ENCODE peak calls at places on chromosomes 13 and 19, in four cellular contexts. T is foreskin fibroblast, O is stomach, I is kidney. W is an unnamed sample.

GRCh38 chr19:31421856-31422255 is 72.6 kb upstream of the TSHZ3 start:
- DNase-seq in O (no peak), I (no peak), T (no peak), W (no peak)

GRCh38 chr13:50055454-50055853 is 40.2 kb downstream of the KCNRG start:
- DNase-seq in T (no peak), I (no peak), O (no peak), W (no peak)

GRCh38 chr19:2983351-2984195 is 6.2 kb downstream of the TLE6 start:
- DNase-seq in T (no peak), I (peak; percentile 93), O (no peak), W (peak; percentile 79)

GRCh38 chr13:98489446-98490194 is 87.3 kb downstream of the STK24 start:
- DNase-seq in T (no peak), I (no peak), O (no peak), W (no peak)

GRCh38 chr19:14078406-14078805 is 5.8 kb downstream of the MISP3 start:
- DNase-seq in I (no peak), T (no peak), O (no peak), W (no peak)

GRCh38 chr19:35270381-35270811 is 1.6 kb downstream of the USF2 start:
- DNase-seq in I (no peak), O (no peak), T (no peak), W (no peak)

GRCh38 chr13:35600137-35600536 is 123.6 kb upstream of the MAB21L1 start:
- DNase-seq in T (no peak), I (no peak), O (no peak), W (no peak)

GRCh38 chr13:112204376-112204775 is 137.4 kb downstream of the SOX1 start:
- DNase-seq in T (no peak), O (no peak), I (no peak), W (no peak)

GRCh38 chr13:27038323-27038722 is 133.3 kb downstream of the USP12 start:
- DNase-seq in I (no peak), O (no peak), T (peak; percentile 48), W (no peak)

GRCh38 chr13:100537951-100538462 is 50.6 kb downstream of the GGACT start:
- DNase-seq in T (no peak), I (no peak), O (no peak), W (peak; percentile 34)

GRCh38 chr19:41595258-41595889 is 19.4 kb downstream of the CEACAM21 start:
- DNase-seq in T (peak; percentile 73), O (peak; percentile 53), I (no peak), W (no peak)

GRCh38 chr13:51270606-51271005 is 48.4 kb downstream of the FAM124A start:
- DNase-seq in T (no peak), O (no peak), I (no peak), W (no peak)

GRCh38 chr19:5147971-5148793 is 179.3 kb downstream of the KDM4B start:
- DNase-seq in O (no peak), I (peak; percentile 65), T (no peak), W (no peak)

GRCh38 chr19:43624933-43625332 is 5.5 kb upstream of the ZNF428 start:
- DNase-seq in I (peak; percentile 82), T (no peak), O (peak; percentile 70), W (no peak)

GRCh38 chr19:6767081-6767356 is 216 bp downstream of the SH2D3A start:
- DNase-seq in T (no peak), O (no peak), I (no peak), W (no peak)

GRCh38 chr19:41702208-41702651 is 6.2 kb upstream of the CEACAM5 start:
- DNase-seq in T (no peak), I (no peak), O (no peak), W (no peak)

GRCh38 chr19:43380008-43380407 is 26.5 kb downstream of the CD177 start:
- DNase-seq in O (no peak), T (no peak), I (no peak), W (no peak)

GRCh38 chr19:41977916-41978315 is 16.1 kb downstream of the ATP1A3 start:
- DNase-seq in I (no peak), T (no peak), O (no peak), W (no peak)

GRCh38 chr13:30299746-30300145 is 7.6 kb downstream of the KATNAL1 start:
- DNase-seq in I (no peak), T (no peak), O (no peak), W (no peak)

GRCh38 chr13:31321457-31321856 is 121.7 kb downstream of the B3GLCT start:
- DNase-seq in I (no peak), O (no peak), T (no peak), W (no peak)

GRCh38 chr13:23876265-23876664 is 12.9 kb downstream of the MIPEP start:
- DNase-seq in O (no peak), T (no peak), I (no peak), W (no peak)

GRCh38 chr13:101065314-101065713 is 351.0 kb downstream of the NALCN start:
- DNase-seq in I (peak; percentile 39), O (no peak), T (peak; percentile 12), W (no peak)

GRCh38 chr19:49587227-49587626 is 3.8 kb upstream of the PRR12 start:
- DNase-seq in T (no peak), O (no peak), I (no peak), W (no peak)

GRCh38 chr13:112032186-112032835 is 34.6 kb upstream of the SOX1 start:
- DNase-seq in O (no peak), T (peak; percentile 10), I (no peak), W (no peak)

GRCh38 chr13:100323937-100324336 is 235.0 kb downstream of the PCCA start:
- DNase-seq in T (no peak), I (no peak), O (no peak), W (no peak)

GRCh38 chr13:28423010-28423409 is 71.9 kb downstream of the FLT1 start:
- DNase-seq in O (no peak), T (no peak), I (no peak), W (no peak)

GRCh38 chr13:105655046-105655445 is 880.4 kb downstream of the EFNB2 start:
- DNase-seq in I (no peak), T (peak; percentile 48), O (no peak), W (no peak)

GRCh38 chr19:49155005-49155826 is at the start of gene HRC:
- DNase-seq in O (no peak), T (no peak), I (peak; percentile 91), W (no peak)

GRCh38 chr19:51158474-51159129 is 16.5 kb downstream of the SIGLEC7 start:
- DNase-seq in I (no peak), O (peak; percentile 55), T (peak; percentile 3), W (no peak)

GRCh38 chr19:14775855-14776254 is 2.5 kb downstream of the ADGRE2 start:
- DNase-seq in I (peak; percentile 69), O (peak; percentile 30), T (no peak), W (no peak)

GRCh38 chr13:38582133-38582532 is 104.7 kb upstream of the FREM2 start:
- DNase-seq in T (peak; percentile 8), O (no peak), I (no peak), W (no peak)

DNA sequence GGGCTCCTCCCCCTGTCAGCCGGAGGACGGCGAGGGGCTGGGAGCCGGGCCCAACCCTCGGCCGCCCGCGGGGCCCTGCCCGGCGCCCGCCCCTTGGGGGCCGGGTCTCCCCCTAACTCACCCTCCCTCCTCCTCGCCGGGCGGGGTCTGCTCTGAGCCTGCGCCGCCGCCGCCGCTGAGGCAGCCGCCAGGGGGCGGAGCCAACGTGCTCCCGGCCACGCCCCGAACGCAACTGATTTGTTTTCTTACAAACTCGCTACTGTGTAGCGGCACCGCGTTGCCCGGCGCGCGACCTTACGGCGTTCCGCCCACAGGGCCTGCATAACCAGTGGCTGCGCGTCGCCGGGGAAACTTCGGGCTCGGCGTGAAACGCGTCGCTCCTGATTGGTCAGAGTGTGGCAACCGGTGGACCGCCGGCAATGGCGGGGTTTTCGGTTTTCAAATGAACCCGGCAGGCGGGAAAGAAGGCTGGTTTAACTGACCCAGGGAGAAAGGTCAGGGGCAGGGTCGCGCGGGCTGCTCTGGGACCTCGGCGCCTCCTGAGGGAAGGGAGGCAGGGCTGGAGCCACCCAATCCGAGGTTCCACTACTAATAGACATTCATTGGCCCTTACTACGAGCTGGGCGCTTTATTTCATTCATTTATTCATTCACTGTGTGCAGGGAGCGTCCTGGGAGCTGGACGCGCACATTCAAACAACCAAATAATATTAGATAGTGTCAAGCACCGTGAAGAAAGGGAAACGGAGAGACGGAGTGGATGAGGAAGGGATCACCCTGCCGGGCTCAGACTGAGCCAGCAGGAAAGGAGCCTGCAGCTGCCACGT is at the start of gene CDKN2D:
- DNase-seq in T (peak; percentile 99), O (peak; percentile 100), I (peak; percentile 100), W (peak; percentile 100)
- TF ChIP-seq CTCF in T (no peak), O (peak; percentile 68), I (peak; percentile 38), W (peak; percentile 50)

GRCh38 chr13:109790951-109791605 is 4.7 kb upstream of the IRS2 start:
- DNase-seq in O (no peak), I (no peak), T (no peak), W (no peak)
- TF ChIP-seq CTCF in O (peak; percentile 9), I (peak; percentile 35), T (peak; percentile 47), W (peak; percentile 64)

GRCh38 chr19:46600393-46601317 is 475 bp upstream of the CALM3 start:
- DNase-seq in T (peak; percentile 97), I (peak; percentile 99), O (peak; percentile 98), W (peak; percentile 99)
- TF ChIP-seq CTCF in T (no peak), I (no peak), O (no peak), W (no peak)

GRCh38 chr19:30001794-30002193 is 59.8 kb downstream of the URI1 start:
- DNase-seq in O (no peak), T (no peak), I (no peak), W (no peak)
- TF ChIP-seq CTCF in O (no peak), T (no peak), I (no peak), W (peak; percentile 69)

W was measured in type B pancreatic cell.